ENCODE peak calls at places on chromosomes 2 and 18, in eight cellular contexts. One of them, this sample, is unnamed. For H3K4me1, the result is how much of the 10 kb centered on the place peaks cover.

GRCh38 chr2:207655000-207655399 is 29.8 kb upstream of the METTL21A start:
- DNase-seq in body of pancreas: no peak
- DNase-seq in suprapubic skin: no peak
- DNase-seq in gastrocnemius medialis: no peak
- DNase-seq in IMR-90: no peak
- DNase-seq in uterus: no peak
- DNase-seq in heart left ventricle: no peak
- DNase-seq in upper lobe of left lung: no peak
- DNase-seq in this sample: no peak

GRCh38 chr18:9771261-9771976 is 63.3 kb downstream of the RAB31 start:
- DNase-seq in body of pancreas: peak
- DNase-seq in suprapubic skin: peak
- DNase-seq in gastrocnemius medialis: peak
- DNase-seq in IMR-90: peak
- DNase-seq in uterus: peak
- DNase-seq in heart left ventricle: peak
- DNase-seq in upper lobe of left lung: peak
- DNase-seq in this sample: peak

GRCh38 chr2:150938586-150938985 is 323.1 kb downstream of the RBM43 start:
- DNase-seq in body of pancreas: no peak
- DNase-seq in suprapubic skin: no peak
- DNase-seq in gastrocnemius medialis: no peak
- DNase-seq in IMR-90: peak
- DNase-seq in uterus: no peak
- DNase-seq in heart left ventricle: no peak
- DNase-seq in upper lobe of left lung: no peak
- DNase-seq in this sample: no peak

GRCh38 chr18:78586596-78586995 is 393.0 kb upstream of the SALL3 start:
- DNase-seq in body of pancreas: no peak
- DNase-seq in suprapubic skin: no peak
- DNase-seq in gastrocnemius medialis: no peak
- DNase-seq in IMR-90: no peak
- DNase-seq in uterus: no peak
- DNase-seq in heart left ventricle: no peak
- DNase-seq in upper lobe of left lung: peak
- DNase-seq in this sample: no peak

GRCh38 chr2:143948710-143949109 is 571.2 kb downstream of the ZEB2 start:
- DNase-seq in body of pancreas: no peak
- DNase-seq in suprapubic skin: no peak
- DNase-seq in gastrocnemius medialis: no peak
- DNase-seq in IMR-90: peak
- DNase-seq in uterus: no peak
- DNase-seq in heart left ventricle: no peak
- DNase-seq in upper lobe of left lung: no peak
- DNase-seq in this sample: no peak

GRCh38 chr18:28050561-28050960 is 126.4 kb downstream of the CDH2 start:
- DNase-seq in body of pancreas: no peak
- DNase-seq in suprapubic skin: no peak
- DNase-seq in gastrocnemius medialis: no peak
- DNase-seq in IMR-90: no peak
- DNase-seq in uterus: no peak
- DNase-seq in heart left ventricle: no peak
- DNase-seq in upper lobe of left lung: no peak
- DNase-seq in this sample: no peak

GRCh38 chr2:201852462-201852861 is 46.1 kb downstream of the CDK15 start:
- DNase-seq in body of pancreas: no peak
- DNase-seq in suprapubic skin: no peak
- DNase-seq in gastrocnemius medialis: no peak
- DNase-seq in IMR-90: no peak
- DNase-seq in uterus: no peak
- DNase-seq in heart left ventricle: no peak
- DNase-seq in upper lobe of left lung: no peak
- DNase-seq in this sample: no peak

GRCh38 chr2:241035818-241036396 is 37.5 kb downstream of the SNED1 start:
- DNase-seq in body of pancreas: no peak
- DNase-seq in suprapubic skin: peak
- DNase-seq in gastrocnemius medialis: no peak
- DNase-seq in IMR-90: no peak
- DNase-seq in uterus: no peak
- DNase-seq in heart left ventricle: no peak
- DNase-seq in upper lobe of left lung: no peak
- DNase-seq in this sample: no peak

GRCh38 chr2:2229898-2230817 is 100.9 kb downstream of the MYT1L start:
- DNase-seq in body of pancreas: peak
- DNase-seq in suprapubic skin: no peak
- DNase-seq in gastrocnemius medialis: no peak
- DNase-seq in IMR-90: no peak
- DNase-seq in uterus: no peak
- DNase-seq in heart left ventricle: no peak
- DNase-seq in upper lobe of left lung: no peak
- DNase-seq in this sample: no peak

GRCh38 chr2:55112229-55113016 is 62.2 kb upstream of the RTN4 start:
- DNase-seq in body of pancreas: no peak
- DNase-seq in suprapubic skin: peak
- DNase-seq in gastrocnemius medialis: peak
- DNase-seq in IMR-90: peak
- DNase-seq in uterus: peak
- DNase-seq in heart left ventricle: peak
- DNase-seq in upper lobe of left lung: no peak
- DNase-seq in this sample: peak

GRCh38 chr18:48850891-48851302 is 99.9 kb downstream of the SMAD7 start:
- DNase-seq in body of pancreas: no peak
- DNase-seq in suprapubic skin: no peak
- DNase-seq in gastrocnemius medialis: no peak
- DNase-seq in IMR-90: peak
- DNase-seq in uterus: no peak
- DNase-seq in heart left ventricle: peak
- DNase-seq in upper lobe of left lung: no peak
- DNase-seq in this sample: no peak

DNA sequence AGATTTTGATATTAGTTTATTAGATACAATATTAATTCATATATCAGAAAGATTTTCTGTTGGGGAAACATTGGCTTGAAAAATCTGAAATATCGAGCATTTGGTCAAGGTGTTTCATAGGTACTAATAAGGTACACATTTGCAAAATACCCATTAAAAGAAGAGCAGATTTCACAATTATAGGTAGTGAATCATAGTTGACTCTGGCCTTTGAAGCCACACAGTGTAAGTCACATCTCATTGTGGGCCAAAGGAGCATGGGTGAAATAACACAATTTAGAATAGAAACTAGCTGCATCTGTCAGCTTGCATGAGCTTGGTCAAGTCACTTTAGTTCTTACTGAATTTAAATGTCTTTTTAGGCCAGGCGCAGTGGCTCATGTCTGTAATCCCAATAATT is 4.9 kb downstream of the KDM3A start:
- DNase-seq in body of pancreas: no peak
- DNase-seq in suprapubic skin: no peak
- DNase-seq in gastrocnemius medialis: no peak
- DNase-seq in IMR-90: no peak
- DNase-seq in uterus: no peak
- DNase-seq in heart left ventricle: no peak
- DNase-seq in upper lobe of left lung: no peak
- DNase-seq in this sample: no peak
- H3K4me1 ChIP-seq in body of pancreas: half or more
- H3K4me1 ChIP-seq in suprapubic skin: under half
- H3K4me1 ChIP-seq in gastrocnemius medialis: half or more
- H3K4me1 ChIP-seq in IMR-90: under half
- H3K4me1 ChIP-seq in uterus: under half
- H3K4me1 ChIP-seq in heart left ventricle: half or more
- H3K4me1 ChIP-seq in upper lobe of left lung: half or more
- H3K4me1 ChIP-seq in this sample: under half

DNA sequence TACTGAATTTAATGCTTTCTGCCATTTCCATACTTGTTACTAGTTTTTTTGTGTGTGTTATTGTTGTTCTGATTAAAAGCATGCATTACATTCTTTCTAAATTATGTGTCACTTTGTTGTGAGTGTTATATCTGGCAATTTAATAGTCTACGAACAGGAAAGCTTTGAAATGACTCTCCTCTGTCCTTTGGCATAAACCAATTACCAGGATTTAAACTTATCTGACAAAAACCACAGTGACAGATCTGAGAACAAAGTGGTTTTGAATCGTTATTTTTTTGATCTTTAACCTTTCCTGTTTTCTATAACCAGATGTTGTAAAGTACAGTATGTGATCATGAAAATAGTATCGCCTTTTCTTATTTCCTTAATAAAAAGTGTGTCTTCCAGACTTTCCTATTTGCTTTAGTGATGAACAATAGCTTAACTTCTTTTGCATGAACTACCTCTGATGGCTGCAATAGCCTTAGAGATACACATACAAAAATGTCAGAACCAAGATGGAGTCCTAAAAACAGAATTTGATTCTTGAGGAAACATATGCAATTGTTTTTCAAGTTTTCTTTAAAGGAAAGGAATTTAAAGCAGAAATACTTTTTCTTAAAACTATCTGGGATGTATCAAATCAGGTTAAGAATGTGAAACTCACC is 354.1 kb upstream of the ACVR2A start:
- DNase-seq in body of pancreas: no peak
- DNase-seq in suprapubic skin: no peak
- DNase-seq in gastrocnemius medialis: no peak
- DNase-seq in IMR-90: no peak
- DNase-seq in uterus: no peak
- DNase-seq in heart left ventricle: no peak
- DNase-seq in upper lobe of left lung: no peak
- DNase-seq in this sample: no peak
- TF ChIP-seq CTCF in body of pancreas: no peak
- TF ChIP-seq CTCF in suprapubic skin: no peak
- TF ChIP-seq CTCF in gastrocnemius medialis: no peak
- TF ChIP-seq CTCF in IMR-90: no peak
- TF ChIP-seq CTCF in uterus: no peak
- TF ChIP-seq CTCF in heart left ventricle: no peak
- TF ChIP-seq CTCF in upper lobe of left lung: no peak
- TF ChIP-seq CTCF in this sample: no peak

GRCh38 chr2:119430023-119430498 is 1.6 kb upstream of the TMEM37 start:
- DNase-seq in body of pancreas: no peak
- DNase-seq in suprapubic skin: no peak
- DNase-seq in gastrocnemius medialis: no peak
- DNase-seq in IMR-90: no peak
- DNase-seq in uterus: no peak
- DNase-seq in heart left ventricle: no peak
- DNase-seq in upper lobe of left lung: no peak
- DNase-seq in this sample: no peak

GRCh38 chr2:119431155-119431975 is at the start of gene TMEM37:
- DNase-seq in body of pancreas: peak
- DNase-seq in suprapubic skin: peak
- DNase-seq in gastrocnemius medialis: peak
- DNase-seq in IMR-90: peak
- DNase-seq in uterus: peak
- DNase-seq in heart left ventricle: peak
- DNase-seq in upper lobe of left lung: peak
- DNase-seq in this sample: peak

GRCh38 chr2:119428488-119429224 is 3.0 kb upstream of the TMEM37 start:
- DNase-seq in body of pancreas: no peak
- DNase-seq in suprapubic skin: peak
- DNase-seq in gastrocnemius medialis: peak
- DNase-seq in IMR-90: no peak
- DNase-seq in uterus: no peak
- DNase-seq in heart left ventricle: no peak
- DNase-seq in upper lobe of left lung: peak
- DNase-seq in this sample: peak

GRCh38 chr2:119427756-119428155 is 3.9 kb upstream of the TMEM37 start:
- DNase-seq in body of pancreas: no peak
- DNase-seq in suprapubic skin: no peak
- DNase-seq in gastrocnemius medialis: no peak
- DNase-seq in IMR-90: no peak
- DNase-seq in uterus: no peak
- DNase-seq in heart left ventricle: no peak
- DNase-seq in upper lobe of left lung: no peak
- DNase-seq in this sample: peak

DNA sequence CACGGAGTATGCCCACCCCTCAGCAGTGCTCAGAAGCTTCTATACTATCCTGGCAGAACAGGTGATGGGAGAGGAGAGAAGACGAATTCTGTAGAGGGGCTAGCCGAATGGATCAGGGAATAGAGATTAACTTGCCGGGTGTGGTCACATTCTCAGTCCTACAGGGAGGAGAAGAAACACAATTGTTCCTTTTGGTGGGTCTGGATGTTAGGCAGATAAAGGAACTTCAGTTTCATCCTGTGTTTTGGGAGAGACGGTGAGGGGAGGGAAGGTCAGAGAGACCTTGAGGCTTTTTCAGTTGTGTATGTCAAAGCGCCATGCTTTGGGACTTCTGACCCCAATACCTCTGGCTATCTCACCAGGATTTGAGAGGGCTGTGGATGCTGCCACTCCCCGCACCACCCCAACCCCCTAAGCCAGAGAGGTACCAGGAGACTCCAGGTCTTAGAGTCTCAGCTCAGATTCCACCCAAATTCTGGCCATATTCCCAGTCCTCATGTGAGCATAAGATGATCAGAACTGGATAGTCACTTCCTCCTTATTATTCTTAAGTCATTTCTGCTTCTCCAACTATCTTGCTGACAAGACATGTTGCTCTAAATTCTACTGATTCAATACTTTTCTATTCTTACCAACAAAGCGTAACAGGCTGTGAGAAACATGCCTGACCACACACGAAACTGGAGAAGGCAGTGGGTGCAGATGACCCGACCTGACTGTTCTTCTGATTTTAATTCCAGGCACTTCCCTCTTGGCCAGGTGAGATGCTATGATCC is 2.2 kb upstream of the TMEM37 start:
- DNase-seq in body of pancreas: no peak
- DNase-seq in suprapubic skin: no peak
- DNase-seq in gastrocnemius medialis: no peak
- DNase-seq in IMR-90: no peak
- DNase-seq in uterus: no peak
- DNase-seq in heart left ventricle: no peak
- DNase-seq in upper lobe of left lung: no peak
- DNase-seq in this sample: no peak
- TF ChIP-seq POLR2A in body of pancreas: no peak
- TF ChIP-seq POLR2A in suprapubic skin: no peak
- TF ChIP-seq POLR2A in gastrocnemius medialis: no peak
- TF ChIP-seq POLR2A in IMR-90: no peak
- TF ChIP-seq POLR2A in uterus: no peak
- TF ChIP-seq POLR2A in heart left ventricle: no peak
- TF ChIP-seq POLR2A in upper lobe of left lung: no peak
- TF ChIP-seq POLR2A in this sample: no peak

DNA sequence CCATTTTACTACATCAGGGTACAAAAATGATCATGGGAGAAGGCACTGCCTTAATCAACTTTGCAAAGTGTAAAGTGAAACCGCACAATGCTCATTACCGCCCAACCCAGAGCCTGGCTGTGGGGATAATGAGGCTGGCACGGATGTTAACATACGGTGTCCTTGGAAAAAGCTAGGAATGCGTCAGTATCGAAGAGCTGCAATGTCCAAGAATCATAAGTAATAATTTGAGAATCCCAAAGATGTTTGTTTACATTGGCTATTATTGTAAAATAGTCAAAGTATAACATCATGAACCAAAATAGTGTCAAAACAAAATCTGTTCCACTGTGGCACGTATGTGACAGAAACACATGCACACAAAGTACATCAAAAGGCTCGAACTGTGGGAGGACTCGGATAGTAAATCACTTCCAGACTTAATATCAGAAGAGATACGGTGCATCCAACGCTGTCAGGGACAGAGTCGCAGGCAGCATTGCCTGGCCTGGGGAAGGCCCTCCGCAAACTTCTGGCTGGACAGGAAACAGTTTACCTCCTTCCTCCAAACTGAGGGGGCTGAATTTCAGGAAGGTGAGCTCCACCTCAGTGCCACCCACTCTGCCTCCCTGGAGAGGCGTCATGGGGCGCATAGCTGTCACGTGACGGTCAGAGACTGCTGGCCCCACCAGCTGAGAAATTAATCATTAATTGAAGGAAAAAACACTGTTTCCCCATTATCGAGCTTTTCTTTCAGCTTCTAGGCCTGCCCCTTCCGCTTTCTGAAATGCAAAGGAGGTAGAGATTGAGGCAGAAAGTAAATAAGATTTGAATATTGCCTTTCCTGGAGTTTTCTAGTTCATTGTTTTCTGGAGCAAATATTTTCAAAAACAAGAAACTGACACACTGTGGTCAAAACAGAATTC is 1.8 kb upstream of the ID2 start:
- DNase-seq in body of pancreas: peak
- DNase-seq in suprapubic skin: no peak
- DNase-seq in gastrocnemius medialis: no peak
- DNase-seq in IMR-90: peak
- DNase-seq in uterus: peak
- DNase-seq in heart left ventricle: peak
- DNase-seq in upper lobe of left lung: peak
- DNase-seq in this sample: peak
- H3K4me1 ChIP-seq in body of pancreas: under half
- H3K4me1 ChIP-seq in suprapubic skin: half or more
- H3K4me1 ChIP-seq in gastrocnemius medialis: under half
- H3K4me1 ChIP-seq in IMR-90: under half
- H3K4me1 ChIP-seq in uterus: under half
- H3K4me1 ChIP-seq in heart left ventricle: under half
- H3K4me1 ChIP-seq in upper lobe of left lung: half or more
- H3K4me1 ChIP-seq in this sample: under half

This sample was measured in adrenal gland.